ENCODE peak calls at places on chromosome 5, in five cellular contexts. I, M, P, Y and X are unnamed samples.

GRCh38 chr5:74408150-74409043 is 232.1 kb downstream of the ENC1 start:
- DNase-seq in P (peak; percentile 41), I (no peak), M (no peak), Y (no peak), X (no peak)

GRCh38 chr5:91307023-91307422 is 76.1 kb downstream of the ARRDC3 start:
- DNase-seq in I (no peak), M (peak; percentile 36), P (peak; percentile 91), Y (no peak), X (no peak)

GRCh38 chr5:83405662-83406061 is 65.9 kb upstream of the VCAN start:
- DNase-seq in P (no peak), I (no peak), M (no peak), Y (no peak), X (no peak)

GRCh38 chr5:77630246-77631165 is 8.0 kb downstream of the OTP start:
- DNase-seq in Y (peak; percentile 69), M (no peak), I (no peak), P (no peak), X (no peak)

GRCh38 chr5:96180684-96181083 is 219.0 kb upstream of the ELL2 start:
- DNase-seq in I (no peak), Y (no peak), M (no peak), P (no peak), X (no peak)

GRCh38 chr5:115472601-115473000 is 72.0 kb downstream of the FEM1C start:
- DNase-seq in P (peak; percentile 80), I (no peak), M (peak; percentile 32), Y (no peak), X (no peak)

GRCh38 chr5:147464211-147464610 is 45.7 kb downstream of the DPYSL3 start:
- DNase-seq in Y (no peak), I (no peak), M (no peak), P (peak; percentile 71), X (no peak)

GRCh38 chr5:125497651-125498050 is 751.2 kb upstream of the ZNF608 start:
- DNase-seq in M (no peak), Y (no peak), P (no peak), I (no peak), X (no peak)

GRCh38 chr5:125865166-125865815 is 557.9 kb upstream of the GRAMD2B start:
- DNase-seq in M (no peak), P (peak; percentile 57), I (no peak), Y (no peak), X (no peak)

GRCh38 chr5:135376961-135377621 is 21.9 kb downstream of the MACROH2A1 start:
- DNase-seq in M (no peak), P (no peak), I (no peak), Y (peak; percentile 35), X (no peak)

GRCh38 chr5:54616031-54616430 is 98.5 kb downstream of the SNX18 start:
- DNase-seq in Y (no peak), M (no peak), P (peak; percentile 90), I (no peak), X (no peak)

GRCh38 chr5:116273458-116274242 is 188.8 kb downstream of the COMMD10 start:
- DNase-seq in Y (no peak), M (no peak), I (no peak), P (no peak), X (no peak)

GRCh38 chr5:168086736-168087135 is 204.7 kb upstream of the WWC1 start:
- DNase-seq in I (no peak), P (no peak), Y (no peak), M (no peak), X (no peak)

GRCh38 chr5:74963407-74963806 is 89.0 kb downstream of the GCNT4 start:
- DNase-seq in P (no peak), M (no peak), I (no peak), Y (no peak), X (no peak)

GRCh38 chr5:96257904-96258303 is 175.1 kb downstream of the PCSK1 start:
- DNase-seq in P (peak; percentile 23), Y (no peak), I (no peak), M (no peak), X (no peak)

GRCh38 chr5:125422342-125422741 is 675.9 kb upstream of the ZNF608 start:
- DNase-seq in P (no peak), I (no peak), Y (no peak), M (no peak), X (no peak)

GRCh38 chr5:125038477-125038876 is 292.0 kb upstream of the ZNF608 start:
- DNase-seq in Y (no peak), P (no peak), I (no peak), M (no peak), X (no peak)

GRCh38 chr5:167770461-167770860 is 521.0 kb upstream of the WWC1 start:
- DNase-seq in M (no peak), P (peak; percentile 56), I (no peak), Y (no peak), X (no peak)

GRCh38 chr5:52665544-52665943 is 122.2 kb upstream of the ITGA1 start:
- DNase-seq in P (peak; percentile 51), I (no peak), Y (no peak), M (peak; percentile 64), X (no peak)

GRCh38 chr5:173327948-173328895 is at the start of gene STC2:
- DNase-seq in M (peak; percentile 81), I (no peak), P (peak; percentile 89), Y (peak; percentile 34), X (no peak)

GRCh38 chr5:174503461-174504265 is 220.7 kb upstream of the MSX2 start:
- DNase-seq in M (no peak), P (peak; percentile 79), I (no peak), Y (no peak), X (no peak)

GRCh38 chr5:133612021-133612860 is at the start of gene FSTL4:
- DNase-seq in Y (peak; percentile 25), M (no peak), P (no peak), I (no peak), X (peak; percentile 11)

GRCh38 chr5:74605759-74606158 is 34.8 kb downstream of the ENC1 start:
- DNase-seq in M (no peak), P (no peak), I (no peak), Y (no peak), X (no peak)

GRCh38 chr5:115583474-115583873 is 18.8 kb downstream of the TICAM2 start:
- DNase-seq in M (no peak), I (no peak), P (peak; percentile 91), Y (no peak), X (no peak)

GRCh38 chr5:135073771-135074345 is 39.8 kb upstream of the PITX1 start:
- DNase-seq in M (no peak), Y (no peak), I (no peak), P (peak; percentile 39), X (no peak)

GRCh38 chr5:76083555-76084495 is 642 bp downstream of the SV2C start:
- DNase-seq in Y (peak; percentile 17), M (no peak), I (no peak), P (peak; percentile 2), X (no peak)

GRCh38 chr5:77138981-77139380 is 51.9 kb upstream of the ZBED3 start:
- DNase-seq in M (no peak), Y (no peak), I (no peak), P (peak; percentile 91), X (no peak)

GRCh38 chr5:11912-12311 is 80.1 kb upstream of the PLEKHG4B start:
- DNase-seq in I (no peak), M (no peak), P (peak; percentile 19), Y (no peak), X (no peak)

GRCh38 chr5:138179277-138179857 is 455 bp downstream of the KIF20A start:
- DNase-seq in Y (peak; percentile 19), M (no peak), P (no peak), I (no peak), X (no peak)

GRCh38 chr5:94072116-94072515 is 330.7 kb upstream of the POU5F2 start:
- DNase-seq in M (no peak), P (peak; percentile 43), Y (no peak), I (no peak), X (no peak)

GRCh38 chr5:83440826-83441225 is 30.7 kb upstream of the VCAN start:
- DNase-seq in Y (no peak), P (no peak), M (no peak), I (no peak), X (no peak)

GRCh38 chr5:7991125-7991821 is 122.3 kb downstream of the MTRR start:
- DNase-seq in P (no peak), Y (no peak), I (no peak), M (no peak), X (no peak)

GRCh38 chr5:149521739-149522373 is 29.4 kb downstream of the CSNK1A1 start:
- DNase-seq in P (no peak), I (no peak), M (no peak), Y (no peak), X (no peak)

GRCh38 chr5:96017951-96018350 is 56.3 kb upstream of the ELL2 start:
- DNase-seq in M (no peak), Y (no peak), I (no peak), P (peak; percentile 47), X (no peak)

GRCh38 chr5:6710551-6711318 is 2.5 kb upstream of the TENT4A start:
- DNase-seq in Y (no peak), M (no peak), P (no peak), I (no peak), X (no peak)

GRCh38 chr5:151924564-151925395 is at the start of gene GLRA1:
- DNase-seq in Y (peak; percentile 44), P (peak; percentile 62), I (peak; percentile 59), M (peak; percentile 57), X (peak; percentile 38)

GRCh38 chr5:141393267-141393666 is 834 bp downstream of the PCDHGA8 start:
- DNase-seq in P (no peak), I (no peak), Y (no peak), M (no peak), X (no peak)
- H3K9me3 ChIP-seq in P (peaks cover 7% of the 10 kb centered on the region), I (peaks cover 11% of the 10 kb centered on the region), Y (peaks cover 23% of the 10 kb centered on the region), M (no peaks in the 10 kb centered on the region), X (peaks cover 8% of the 10 kb centered on the region)

GRCh38 chr5:38287124-38287523 is 28.8 kb downstream of the EGFLAM start:
- DNase-seq in Y (no peak), P (no peak), I (no peak), M (no peak), X (no peak)
- H3K9me3 ChIP-seq in Y (no peaks in the 10 kb centered on the region), P (no peaks in the 10 kb centered on the region), I (no peaks in the 10 kb centered on the region), M (no peaks in the 10 kb centered on the region), X (no peaks in the 10 kb centered on the region)

GRCh38 chr5:171312129-171312819 is 3.2 kb downstream of the TLX3 start:
- DNase-seq in M (no peak), I (no peak), P (no peak), Y (no peak), X (no peak)
- H3K9me3 ChIP-seq in M (no peaks in the 10 kb centered on the region), I (no peaks in the 10 kb centered on the region), P (no peaks in the 10 kb centered on the region), Y (no peaks in the 10 kb centered on the region), X (no peaks in the 10 kb centered on the region)

GRCh38 chr5:165286692-165287091 is 1781.3 kb downstream of the MAT2B start:
- DNase-seq in M (no peak), P (no peak), I (no peak), Y (no peak), X (no peak)
- H3K9me3 ChIP-seq in M (no peaks in the 10 kb centered on the region), P (no peaks in the 10 kb centered on the region), I (no peaks in the 10 kb centered on the region), Y (no peaks in the 10 kb centered on the region), X (no peaks in the 10 kb centered on the region)